ENCODE peak calls at places on chromosomes 11 and 22, in ten cellular contexts. M is esophagus muscularis mucosa, J is K562, W is transverse colon, S is GM23338, F is endothelial cell of umbilical vein, K is sigmoid colon, P is SK-N-SH, U is GM12878, Z is prostate gland. B is an unnamed sample.

GRCh38 chr11:99522467-99523173 is 501.9 kb downstream of the CNTN5 start:
- DNase-seq in M (no peak), J (no peak), W (no peak), S (no peak), F (no peak), K (no peak), P (no peak), U (no peak), Z (no peak), B (no peak)

GRCh38 chr11:20421902-20422301 is 34.4 kb downstream of the PRMT3 start:
- DNase-seq in M (no peak), J (no peak), W (no peak), S (no peak), F (no peak), K (no peak), P (no peak), U (no peak), Z (no peak), B (no peak)

GRCh38 chr11:72354356-72355115 is 79.8 kb downstream of the CLPB start:
- DNase-seq in M (no peak), J (no peak), W (no peak), S (peak; percentile 15), F (no peak), K (no peak), P (no peak), U (no peak), Z (no peak), B (no peak)

GRCh38 chr22:42902875-42903510 is 45.9 kb upstream of the ARFGAP3 start:
- DNase-seq in M (no peak), J (no peak), W (peak; percentile 38), S (peak; percentile 50), F (no peak), K (peak; percentile 89), P (no peak), U (no peak), Z (no peak), B (no peak)

GRCh38 chr22:20510811-20511577 is 3.6 kb downstream of the MED15 start:
- DNase-seq in M (no peak), J (no peak), W (no peak), S (no peak), F (no peak), K (no peak), P (no peak), U (no peak), Z (no peak), B (no peak)

GRCh38 chr11:73579641-73580434 is 18.1 kb downstream of the FAM168A start:
- DNase-seq in M (no peak), J (no peak), W (no peak), S (no peak), F (no peak), K (no peak), P (no peak), U (no peak), Z (no peak), B (no peak)

GRCh38 chr11:4626207-4627105 is 10.8 kb upstream of the OR51D1 start:
- DNase-seq in M (peak; percentile 84), J (peak; percentile 43), W (peak; percentile 74), S (peak; percentile 93), F (peak; percentile 37), K (peak; percentile 74), P (peak; percentile 31), U (no peak), Z (peak; percentile 88), B (peak; percentile 60)

GRCh38 chr11:35377262-35377661 is 42.1 kb downstream of the SLC1A2 start:
- DNase-seq in M (no peak), J (no peak), W (no peak), S (no peak), F (no peak), K (no peak), P (peak; percentile 30), U (no peak), Z (no peak), B (no peak)

GRCh38 chr11:31956310-31956709 is 134.6 kb upstream of the RCN1 start:
- DNase-seq in M (no peak), J (no peak), W (no peak), S (no peak), F (no peak), K (no peak), P (no peak), U (no peak), Z (no peak), B (no peak)

GRCh38 chr11:1837171-1838076 is 1.4 kb upstream of the TNNI2 start:
- DNase-seq in M (no peak), J (peak; percentile 84), W (peak; percentile 76), S (peak; percentile 88), F (peak; percentile 19), K (peak; percentile 82), P (peak; percentile 97), U (no peak), Z (no peak), B (no peak)

GRCh38 chr11:18203723-18204122 is 31.1 kb downstream of the MRGPRX4 start:
- DNase-seq in M (no peak), J (peak; percentile 59), W (no peak), S (peak; percentile 89), F (peak; percentile 5), K (no peak), P (peak; percentile 69), U (no peak), Z (no peak), B (no peak)

GRCh38 chr11:96074551-96075309 is 150.8 kb upstream of the MTMR2 start:
- DNase-seq in M (no peak), J (no peak), W (no peak), S (no peak), F (no peak), K (no peak), P (peak; percentile 51), U (no peak), Z (no peak), B (no peak)

GRCh38 chr11:30131535-30131934 is 99.3 kb upstream of the FSHB start:
- DNase-seq in M (no peak), J (no peak), W (no peak), S (no peak), F (no peak), K (no peak), P (no peak), U (no peak), Z (no peak), B (no peak)
- TF ChIP-seq CTCF in M (peak; percentile 45), J (no peak), W (no peak), S (no peak), F (no peak), K (no peak), P (peak; percentile 42), U (no peak), Z (peak; percentile 17), B (no peak)

GRCh38 chr11:128311742-128312719 is 275.3 kb downstream of the ETS1 start:
- DNase-seq in M (peak; percentile 42), J (no peak), W (no peak), S (no peak), F (no peak), K (no peak), P (no peak), U (no peak), Z (no peak), B (no peak)

GRCh38 chr11:128310005-128310404 is 277.4 kb downstream of the ETS1 start:
- DNase-seq in M (peak; percentile 14), J (no peak), W (no peak), S (no peak), F (no peak), K (no peak), P (no peak), U (no peak), Z (no peak), B (no peak)

GRCh38 chr11:128308793-128309192 is 278.6 kb downstream of the ETS1 start:
- DNase-seq in M (no peak), J (no peak), W (no peak), S (no peak), F (no peak), K (no peak), P (no peak), U (no peak), Z (no peak), B (no peak)

GRCh38 chr11:128313931-128314330 is 273.4 kb downstream of the ETS1 start:
- DNase-seq in M (peak; percentile 5), J (no peak), W (no peak), S (no peak), F (peak; percentile 37), K (no peak), P (no peak), U (no peak), Z (no peak), B (no peak)

DNA sequence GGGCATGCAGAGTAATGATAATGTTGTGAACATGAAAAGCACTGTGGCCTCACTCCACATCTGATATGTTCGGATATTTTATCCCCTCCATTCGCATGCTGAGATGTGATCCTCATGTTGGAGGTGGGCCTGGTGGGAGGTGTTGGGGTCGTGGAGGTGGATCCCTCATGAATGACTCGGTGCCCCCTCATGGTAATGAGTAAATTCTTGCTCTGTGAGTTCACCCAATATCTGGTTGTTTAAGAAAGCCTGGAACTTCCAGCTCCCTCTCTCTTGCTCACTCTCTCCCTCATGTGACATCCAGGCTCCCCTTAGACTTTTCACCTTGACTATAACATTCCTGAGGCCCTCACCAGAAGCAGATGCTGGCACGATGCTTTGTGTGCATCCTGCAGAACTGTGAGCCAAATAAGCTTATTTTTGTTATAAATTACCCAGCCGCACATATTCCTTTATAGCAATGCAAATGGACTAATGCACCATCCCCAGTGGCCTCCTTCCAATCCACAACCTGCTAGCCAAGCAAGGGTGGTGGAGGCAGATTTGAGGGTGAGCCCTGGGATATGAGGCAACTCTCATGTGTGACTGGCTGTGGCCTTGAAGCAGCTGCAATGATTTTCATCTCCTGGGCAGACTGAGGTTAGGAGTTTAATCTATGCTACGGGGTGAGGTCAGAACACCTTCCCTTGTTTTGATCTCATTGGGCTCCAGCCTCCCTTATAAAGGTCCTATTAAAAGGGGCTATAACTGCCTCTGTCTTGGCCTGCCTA is 276.5 kb downstream of the ETS1 start:
- DNase-seq in M (peak; percentile 66), J (no peak), W (no peak), S (no peak), F (no peak), K (no peak), P (no peak), U (no peak), Z (no peak), B (no peak)
- TF ChIP-seq POLR2AphosphoS5 in M (no peak), J (no peak), W (no peak), S (no peak), F (no peak), K (no peak), P (no peak), U (no peak), Z (no peak), B (no peak)

GRCh38 chr11:43835104-43835503 is 45.5 kb upstream of the ALKBH3 start:
- DNase-seq in M (no peak), J (no peak), W (no peak), S (no peak), F (no peak), K (no peak), P (peak; percentile 44), U (no peak), Z (peak; percentile 19), B (no peak)
- H3K36me3 ChIP-seq in M (peaks cover 4% of the 10 kb centered on the region), J (no peaks in the 10 kb centered on the region), W (no peaks in the 10 kb centered on the region), S (peaks cover 12% of the 10 kb centered on the region), F (peaks cover 8% of the 10 kb centered on the region), K (no peaks in the 10 kb centered on the region), P (no peaks in the 10 kb centered on the region), U (no peaks in the 10 kb centered on the region), Z (no peaks in the 10 kb centered on the region), B (no peaks in the 10 kb centered on the region)

DNA sequence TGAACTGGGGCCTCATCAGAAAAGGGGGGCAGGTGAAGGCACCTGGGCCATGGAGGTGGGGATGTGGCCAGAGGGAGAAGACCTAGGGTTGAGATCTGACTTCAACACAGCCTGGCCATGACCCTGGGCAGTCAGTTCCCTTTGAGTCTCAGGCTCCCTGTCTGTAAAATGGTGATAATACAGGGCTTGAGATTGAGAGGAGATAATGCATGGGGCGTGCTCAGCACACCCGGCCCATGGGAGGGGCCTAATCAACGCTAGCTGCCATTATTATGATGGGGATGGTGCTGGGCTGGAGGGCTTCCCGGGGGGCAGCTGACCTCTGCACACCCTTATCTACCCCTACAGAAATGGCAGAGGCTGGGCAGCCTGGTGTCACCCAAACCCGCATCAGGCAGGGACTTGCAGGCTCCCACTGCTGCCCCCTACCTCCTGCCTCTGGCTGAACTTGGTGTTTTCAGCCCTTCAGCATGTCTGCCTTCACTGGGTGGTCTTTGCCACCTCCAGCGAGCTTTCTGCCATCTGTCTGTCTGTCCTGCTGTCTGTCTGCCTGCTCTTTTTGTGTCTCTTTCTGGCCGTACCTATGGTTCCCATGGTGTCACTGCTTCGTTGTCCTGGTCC is 84.5 kb downstream of the CACNA1I start:
- DNase-seq in M (no peak), J (peak; percentile 64), W (no peak), S (peak; percentile 46), F (no peak), K (no peak), P (peak; percentile 39), U (no peak), Z (no peak), B (no peak)
- TF ChIP-seq CTCF in M (no peak), J (peak; percentile 47), W (no peak), S (no peak), F (peak; percentile 14), K (no peak), P (no peak), U (no peak), Z (no peak), B (no peak)